ENCODE peak calls at places on chromosomes 4 and X, in seven cellular contexts. Q is colonic mucosa, R is epithelial cell of proximal tubule, Z is vagina, P is AG04450, C is ovary, S is A549. G is an unnamed sample.

GRCh38 chr4:110085131-110085530 is 113.3 kb downstream of the ELOVL6 start:
- DNase-seq in Q (peak; percentile 93), R (no peak), Z (no peak), P (no peak), C (no peak), S (no peak), G (no peak)

GRCh38 chr4:55296076-55296475 is 50.0 kb upstream of the SRD5A3 start:
- DNase-seq in Q (no peak), R (no peak), Z (no peak), P (no peak), C (no peak), S (no peak), G (no peak)

GRCh38 chrX:46433892-46434291 is 111.3 kb downstream of the ZNF674 start:
- DNase-seq in Q (no peak), R (no peak), Z (no peak), P (peak; percentile 11), C (no peak), S (no peak), G (no peak)

GRCh38 chrX:154489182-154489581 is 1.2 kb downstream of the SLC10A3 start:
- DNase-seq in Q (no peak), R (no peak), Z (no peak), P (no peak), C (peak; percentile 37), S (no peak), G (no peak)

GRCh38 chrX:139831689-139832456 is 101.0 kb downstream of the ATP11C start:
- DNase-seq in Q (peak; percentile 38), R (no peak), Z (no peak), P (peak; percentile 18), C (no peak), S (peak; percentile 33), G (no peak)

GRCh38 chrX:70421618-70422017 is 1.5 kb upstream of the GDPD2 start:
- DNase-seq in Q (no peak), R (no peak), Z (no peak), P (no peak), C (no peak), S (no peak), G (no peak)

GRCh38 chr4:89586864-89587263 is 250.1 kb downstream of the SNCA start:
- DNase-seq in Q (no peak), R (no peak), Z (no peak), P (no peak), C (no peak), S (peak; percentile 1), G (no peak)

GRCh38 chr4:52586069-52586468 is 73.0 kb downstream of the USP46 start:
- DNase-seq in Q (no peak), R (no peak), Z (no peak), P (no peak), C (no peak), S (no peak), G (no peak)

GRCh38 chr4:6221851-6222760 is 21.8 kb upstream of the JAKMIP1 start:
- DNase-seq in Q (peak; percentile 35), R (no peak), Z (no peak), P (no peak), C (peak; percentile 59), S (no peak), G (no peak)

GRCh38 chrX:109600114-109600710 is 24.8 kb downstream of the KCNE5 start:
- DNase-seq in Q (no peak), R (no peak), Z (no peak), P (no peak), C (peak; percentile 39), S (no peak), G (no peak)

GRCh38 chr4:69742596-69742995 is 17.8 kb downstream of the SULT1B1 start:
- DNase-seq in Q (no peak), R (no peak), Z (no peak), P (no peak), C (no peak), S (no peak), G (no peak)

GRCh38 chr4:67873116-67873515 is 10.7 kb downstream of the TMPRSS11D start:
- DNase-seq in Q (no peak), R (no peak), Z (no peak), P (no peak), C (no peak), S (no peak), G (no peak)

GRCh38 chr4:138981930-138982390 is 33.6 kb upstream of the NOCT start:
- DNase-seq in Q (no peak), R (peak; percentile 35), Z (no peak), P (peak; percentile 13), C (no peak), S (peak; percentile 47), G (no peak)

GRCh38 chr4:113695328-113696169 is 66.0 kb downstream of the CAMK2D start:
- DNase-seq in Q (peak; percentile 46), R (no peak), Z (no peak), P (no peak), C (no peak), S (no peak), G (no peak)

GRCh38 chr4:118969359-118969758 is 80.7 kb downstream of the SYNPO2 start:
- DNase-seq in Q (peak; percentile 44), R (no peak), Z (no peak), P (no peak), C (peak; percentile 67), S (peak; percentile 38), G (no peak)

GRCh38 chr4:87108142-87108546 is 112.3 kb downstream of the KLHL8 start:
- DNase-seq in Q (no peak), R (no peak), Z (no peak), P (no peak), C (no peak), S (peak; percentile 27), G (peak; percentile 69)

GRCh38 chr4:186749611-186750281 is 26.1 kb upstream of the FAT1 start:
- DNase-seq in Q (no peak), R (no peak), Z (peak; percentile 44), P (no peak), C (no peak), S (no peak), G (no peak)

GRCh38 chrX:153226344-153227190 is 47.5 kb downstream of the MAGEA1 start:
- DNase-seq in Q (peak; percentile 25), R (no peak), Z (no peak), P (no peak), C (peak; percentile 44), S (peak; percentile 43), G (peak; percentile 47)

GRCh38 chrX:119686087-119686639 is 6.8 kb downstream of the SEPTIN6 start:
- DNase-seq in Q (no peak), R (no peak), Z (no peak), P (no peak), C (no peak), S (no peak), G (no peak)

GRCh38 chr4:105666693-105667092 is 41.8 kb downstream of the INTS12 start:
- DNase-seq in Q (no peak), R (peak; percentile 31), Z (no peak), P (no peak), C (no peak), S (peak; percentile 22), G (no peak)

GRCh38 chrX:16797358-16797757 is 11.1 kb downstream of the TXLNG start:
- DNase-seq in Q (no peak), R (no peak), Z (no peak), P (no peak), C (no peak), S (no peak), G (no peak)

GRCh38 chrX:101550362-101550761 is at the start of gene ARMCX1:
- DNase-seq in Q (peak; percentile 66), R (no peak), Z (peak; percentile 86), P (peak; percentile 45), C (peak; percentile 75), S (peak; percentile 11), G (peak; percentile 25)

GRCh38 chrX:44953734-44954502 is 80.9 kb downstream of the KDM6A start:
- DNase-seq in Q (no peak), R (no peak), Z (no peak), P (no peak), C (no peak), S (no peak), G (no peak)

DNA sequence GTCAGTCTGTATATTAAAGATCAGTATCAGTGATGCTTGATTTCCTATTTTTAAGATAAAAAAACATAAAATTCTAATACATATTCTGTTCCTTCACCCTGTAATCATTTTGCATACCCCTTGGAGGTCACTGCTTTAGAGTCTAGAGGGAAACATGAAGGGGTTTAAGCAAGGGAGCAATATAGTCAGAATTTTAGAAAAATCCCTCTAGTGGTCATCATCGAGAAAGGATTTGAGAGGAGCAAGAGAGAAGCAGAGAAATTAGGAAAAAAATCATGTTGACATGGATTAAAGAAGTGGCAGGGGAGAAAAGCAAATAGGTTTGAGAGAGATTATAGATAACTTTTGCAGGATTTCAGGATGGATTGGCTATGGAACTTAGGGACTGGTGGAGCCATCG is 11.1 kb downstream of the APEX2 start:
- DNase-seq in Q (no peak), R (no peak), Z (no peak), P (no peak), C (no peak), S (no peak), G (no peak)
- TF ChIP-seq CTCF in Q (peak; percentile 11), R (peak; percentile 36), Z (no peak), P (peak; percentile 36), C (no peak), S (peak; percentile 35), G (peak; percentile 21)

GRCh38 chr4:183666088-183666487 is 7.0 kb downstream of the TRAPPC11 start:
- DNase-seq in Q (no peak), R (no peak), Z (no peak), P (no peak), C (no peak), S (no peak), G (no peak)
- TF ChIP-seq CTCF in Q (no peak), R (no peak), Z (no peak), P (no peak), C (no peak), S (no peak), G (no peak)

GRCh38 chr4:25531272-25531671 is 124.4 kb upstream of the SLC34A2 start:
- DNase-seq in Q (no peak), R (no peak), Z (no peak), P (no peak), C (no peak), S (no peak), G (no peak)
- TF ChIP-seq CTCF in Q (no peak), R (peak; percentile 69), Z (no peak), P (peak; percentile 35), C (no peak), S (peak; percentile 42), G (peak; percentile 22)

GRCh38 chr4:103370336-103370735 is 172.2 kb upstream of the CENPE start:
- DNase-seq in Q (no peak), R (no peak), Z (no peak), P (no peak), C (no peak), S (no peak), G (no peak)

GRCh38 chr4:103374773-103375172 is 176.6 kb upstream of the CENPE start:
- DNase-seq in Q (no peak), R (no peak), Z (no peak), P (no peak), C (no peak), S (no peak), G (no peak)

GRCh38 chr4:103375278-103375677 is 177.1 kb upstream of the CENPE start:
- DNase-seq in Q (no peak), R (no peak), Z (no peak), P (no peak), C (no peak), S (no peak), G (peak; percentile 26)

DNA sequence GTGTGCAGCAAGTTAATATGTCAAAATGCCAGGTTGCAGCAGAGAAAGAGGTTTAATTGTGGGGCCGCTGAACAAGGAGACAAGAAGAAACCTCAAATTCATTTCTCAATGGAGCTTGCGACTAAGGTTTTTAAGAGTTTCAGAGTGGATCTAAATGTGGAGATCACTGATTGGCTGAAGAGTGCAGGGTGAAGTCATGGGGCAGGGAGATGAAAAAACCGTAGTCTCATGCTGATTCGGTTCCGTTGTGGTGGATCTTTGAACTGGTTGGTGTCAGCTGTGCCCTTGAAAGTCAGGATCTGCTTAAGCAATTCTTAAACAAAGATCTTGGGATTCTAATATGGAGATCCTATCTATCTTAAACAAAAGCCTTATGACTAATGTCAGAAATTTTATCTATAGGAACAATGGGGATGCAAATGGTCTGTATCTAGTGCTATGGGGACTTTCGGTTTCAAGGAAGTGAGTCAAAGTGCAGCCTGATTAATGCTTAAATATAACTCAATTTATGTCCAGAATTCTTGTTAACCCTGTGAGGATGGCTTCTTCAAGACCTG is 173.9 kb upstream of the CENPE start:
- DNase-seq in Q (no peak), R (no peak), Z (no peak), P (no peak), C (no peak), S (no peak), G (no peak)
- TF ChIP-seq CTCF in Q (no peak), R (no peak), Z (no peak), P (no peak), C (no peak), S (no peak), G (no peak)

G was measured in kidney epithelial cell.